ENCODE peak calls at places on chromosomes 16 and 17, in seven cellular contexts. I is stimulated activated CD4-positive, alpha-beta T cell treated with anti-CD3 and anti-CD28 coated beads, Interleukin-15, amount 100 ng/mL, for 1 hour; Z is GM12864; J is mesenchymal stem cell; A is activated CD8-positive, alpha-beta memory T cell treated with anti-CD3 and anti-CD28 coated beads for 24 hours; H is right lobe of liver; W is hypothalamus. G is an unnamed sample.

GRCh38 chr17:43085489-43085888 is 39.7 kb downstream of the BRCA1 start:
- DNase-seq in A (no peak), J (peak), W (no peak), Z (no peak), H (no peak), I (no peak), G (no peak)

GRCh38 chr17:63545302-63545928 is 4.9 kb upstream of the DCAF7 start:
- DNase-seq in J (no peak), H (peak), W (no peak), A (no peak), I (no peak), Z (no peak), G (no peak)

GRCh38 chr17:77019955-77020379 is 120.8 kb upstream of the SEC14L1 start:
- DNase-seq in H (no peak), I (no peak), Z (no peak), A (no peak), J (peak), W (no peak), G (no peak)

GRCh38 chr16:23952128-23953041 is 116.6 kb downstream of the PRKCB start:
- DNase-seq in I (no peak), A (peak), Z (no peak), W (peak), J (no peak), H (no peak), G (peak)

GRCh38 chr17:46045639-46046038 is 46.6 kb downstream of the STH start:
- DNase-seq in J (peak), H (no peak), W (no peak), A (no peak), I (no peak), Z (no peak), G (no peak)

GRCh38 chr16:78953526-78953925 is 647.0 kb downstream of the MAF start:
- DNase-seq in Z (no peak), A (no peak), W (no peak), J (no peak), H (no peak), I (no peak), G (peak)

GRCh38 chr17:80025140-80025539 is 10.5 kb downstream of the TBC1D16 start:
- DNase-seq in Z (no peak), H (no peak), W (no peak), J (peak), A (no peak), I (no peak), G (peak)

GRCh38 chr17:34781571-34782108 is 179.6 kb downstream of the CCT6B start:
- DNase-seq in W (no peak), I (no peak), J (no peak), Z (no peak), H (no peak), A (no peak), G (no peak)

GRCh38 chr17:78875738-78876597 is 27.0 kb downstream of the CEP295NL start:
- DNase-seq in W (no peak), J (peak), Z (no peak), I (no peak), H (no peak), A (no peak), G (no peak)

GRCh38 chr17:48131216-48131824 is 23.8 kb downstream of the SNX11 start:
- DNase-seq in H (no peak), W (no peak), Z (peak), I (peak), J (peak), A (peak), G (peak)

GRCh38 chr16:47204736-47205499 is 61.2 kb upstream of the NETO2 start:
- DNase-seq in A (no peak), I (no peak), H (no peak), W (no peak), Z (no peak), J (no peak), G (no peak)

GRCh38 chr16:80580109-80580832 is 39.5 kb downstream of the DYNLRB2 start:
- DNase-seq in J (no peak), W (no peak), I (peak), A (peak), Z (peak), H (no peak), G (no peak)

GRCh38 chr17:51275381-51275780 is 15.0 kb downstream of the UTP18 start:
- DNase-seq in I (no peak), W (no peak), Z (no peak), H (no peak), J (no peak), A (no peak), G (no peak)

GRCh38 chr16:84879569-84880487 is 60.0 kb downstream of the CRISPLD2 start:
- DNase-seq in J (no peak), A (no peak), I (no peak), Z (no peak), H (peak), W (no peak), G (no peak)

GRCh38 chr17:8807070-8807550 is 7.9 kb upstream of the MFSD6L start:
- DNase-seq in J (peak), I (no peak), W (no peak), H (no peak), Z (peak), A (peak), G (no peak)

GRCh38 chr17:17710728-17711541 is 29.7 kb downstream of the RAI1 start:
- DNase-seq in A (no peak), H (no peak), I (no peak), J (peak), W (peak), Z (no peak), G (no peak)

GRCh38 chr17:58556833-58557250 is 42.4 kb upstream of the MTMR4 start:
- DNase-seq in J (no peak), W (no peak), Z (no peak), H (no peak), I (no peak), A (no peak), G (no peak)

GRCh38 chr16:89863741-89864391 is 9.5 kb upstream of the TCF25 start:
- DNase-seq in A (peak), J (no peak), H (no peak), W (no peak), I (peak), Z (peak), G (peak)

GRCh38 chr16:88005148-88005547 is 53.9 kb downstream of the BANP start:
- DNase-seq in J (no peak), Z (no peak), H (no peak), W (no peak), A (no peak), I (no peak), G (no peak)

GRCh38 chr17:42329025-42329976 is 41.0 kb downstream of the STAT5A start:
- DNase-seq in A (no peak), J (peak), Z (no peak), H (no peak), I (no peak), W (no peak), G (no peak)

GRCh38 chr16:50581830-50582229 is 33.6 kb downstream of the NKD1 start:
- DNase-seq in H (no peak), Z (no peak), A (no peak), I (no peak), W (no peak), J (no peak), G (no peak)

GRCh38 chr16:71807905-71808592 is 585 bp downstream of the AP1G1 start:
- DNase-seq in A (no peak), I (no peak), J (peak), Z (no peak), H (no peak), W (peak), G (no peak)

GRCh38 chr16:89907055-89907814 is 11.4 kb upstream of the MC1R start:
- DNase-seq in J (no peak), H (no peak), Z (no peak), I (no peak), W (no peak), A (no peak), G (no peak)

G was measured in cerebellum.